ENCODE peak calls at places on chromosomes 3 and 15, in five cellular contexts. P, R, U, Q and I are unnamed samples.

GRCh38 chr15:62306851-62307504 is 141.9 kb upstream of the C2CD4B start:
- DNase-seq in P (no peak), R (no peak), U (peak), Q (peak), I (peak)

GRCh38 chr15:85766007-85766831 is 28.5 kb downstream of the KLHL25 start:
- DNase-seq in P (no peak), R (no peak), U (no peak), Q (no peak), I (no peak)

GRCh38 chr15:23687143-23687470 is at the start of gene NDN:
- DNase-seq in P (peak), R (no peak), U (no peak), Q (no peak), I (no peak)

GRCh38 chr3:31550452-31551251 is 17.9 kb downstream of the STT3B start:
- DNase-seq in P (no peak), R (no peak), U (peak), Q (no peak), I (peak)

GRCh38 chr15:92808611-92809063 is 91.5 kb upstream of the CHD2 start:
- DNase-seq in P (peak), R (no peak), U (peak), Q (peak), I (peak)

GRCh38 chr15:53404930-53405493 is 354.5 kb downstream of the WDR72 start:
- DNase-seq in P (no peak), R (no peak), U (no peak), Q (no peak), I (no peak)

GRCh38 chr3:104425416-104425815 is 941.3 kb upstream of the ALCAM start:
- DNase-seq in P (no peak), R (no peak), U (no peak), Q (peak), I (peak)

GRCh38 chr15:68640791-68641331 is 62.1 kb downstream of the CORO2B start:
- DNase-seq in P (peak), R (no peak), U (no peak), Q (no peak), I (no peak)

GRCh38 chr3:121473001-121473400 is 72.8 kb downstream of the POLQ start:
- DNase-seq in P (no peak), R (no peak), U (no peak), Q (no peak), I (no peak)

GRCh38 chr3:187968883-187969580 is 184.9 kb upstream of the LPP start:
- DNase-seq in P (no peak), R (no peak), U (no peak), Q (no peak), I (no peak)

GRCh38 chr3:114709102-114709501 is 415.3 kb downstream of the TIGIT start:
- DNase-seq in P (no peak), R (no peak), U (no peak), Q (no peak), I (no peak)

GRCh38 chr3:106820726-106821362 is 556.4 kb upstream of the CCDC54 start:
- DNase-seq in P (no peak), R (no peak), U (no peak), Q (no peak), I (no peak)

GRCh38 chr3:197522183-197522715 is 33.5 kb downstream of the BDH1 start:
- DNase-seq in P (no peak), R (no peak), U (no peak), Q (no peak), I (no peak)

GRCh38 chr3:172040976-172041963 is 1.9 kb downstream of the FNDC3B start:
- DNase-seq in P (no peak), R (no peak), U (peak), Q (peak), I (peak)

GRCh38 chr3:141940204-141940776 is 63.8 kb downstream of the ATP1B3 start:
- DNase-seq in P (peak), R (no peak), U (peak), Q (peak), I (peak)

GRCh38 chr3:149277338-149277813 is 55.7 kb upstream of the CP start:
- DNase-seq in P (no peak), R (peak), U (peak), Q (peak), I (peak)

GRCh38 chr15:29633971-29634370 is 188.3 kb downstream of the TJP1 start:
- DNase-seq in P (no peak), R (no peak), U (no peak), Q (no peak), I (no peak)